ENCODE peak calls at places on chromosomes 2 and 18, in five cellular contexts. L, U, E, M and G are unnamed samples.

GRCh38 chr18:48750485-48751175 is 200.1 kb downstream of the SMAD7 start:
- DNase-seq in L (no peak), E (no peak), U (peak), M (no peak), G (no peak)

GRCh38 chr2:152497481-152498052 is 162.6 kb downstream of the FMNL2 start:
- DNase-seq in L (no peak), U (peak), M (peak), E (peak), G (peak)

GRCh38 chr2:157228946-157229345 is 28.6 kb upstream of the GALNT5 start:
- DNase-seq in U (no peak), L (no peak), E (no peak), M (no peak), G (no peak)

GRCh38 chr2:36411962-36412444 is 56.4 kb downstream of the CRIM1 start:
- DNase-seq in L (no peak), U (no peak), E (no peak), M (no peak), G (no peak)

GRCh38 chr2:48306409-48307284 is 223.3 kb upstream of the STON1 start:
- DNase-seq in M (peak), U (no peak), E (no peak), L (no peak), G (no peak)

GRCh38 chr18:48826806-48827205 is 124.0 kb downstream of the SMAD7 start:
- DNase-seq in U (no peak), M (no peak), E (no peak), L (no peak), G (no peak)

GRCh38 chr2:161905389-161906046 is 168.5 kb downstream of the DPP4 start:
- DNase-seq in U (peak), M (peak), E (peak), L (no peak), G (peak)

GRCh38 chr18:50879302-50880107 is 587 bp downstream of the ME2 start:
- DNase-seq in M (peak), E (no peak), L (peak), U (peak), G (peak)

GRCh38 chr2:191304939-191305875 is 60.0 kb downstream of the MYO1B start:
- DNase-seq in L (peak), M (peak), U (peak), E (no peak), G (no peak)